ENCODE peak calls at places on chromosome 21, in four cellular contexts. One of them, this sample, is unnamed.

GRCh38 chr21:36452281-36452680 is 27.6 kb downstream of the CLDN14 start:
- ATAC-seq in RWPE2: no peak
- ATAC-seq in upper lobe of left lung: no peak
- ATAC-seq in right cardiac atrium: no peak
- ATAC-seq in this sample: no peak

GRCh38 chr21:33451634-33452071 is 28.1 kb downstream of the TMEM50B start:
- ATAC-seq in RWPE2: peak
- ATAC-seq in upper lobe of left lung: no peak
- ATAC-seq in right cardiac atrium: no peak
- ATAC-seq in this sample: no peak

GRCh38 chr21:45845063-45845789 is 136.3 kb upstream of the COL6A1 start:
- ATAC-seq in RWPE2: no peak
- ATAC-seq in upper lobe of left lung: no peak
- ATAC-seq in right cardiac atrium: no peak
- ATAC-seq in this sample: no peak

GRCh38 chr21:26833460-26833939 is 11.7 kb downstream of the ADAMTS1 start:
- ATAC-seq in RWPE2: no peak
- ATAC-seq in upper lobe of left lung: peak
- ATAC-seq in right cardiac atrium: peak
- ATAC-seq in this sample: peak

GRCh38 chr21:41379901-41380300 is 18.1 kb downstream of the MX2 start:
- ATAC-seq in RWPE2: no peak
- ATAC-seq in upper lobe of left lung: no peak
- ATAC-seq in right cardiac atrium: no peak
- ATAC-seq in this sample: no peak

GRCh38 chr21:33246506-33246905 is 16.8 kb downstream of the IFNAR2 start:
- ATAC-seq in RWPE2: no peak
- ATAC-seq in upper lobe of left lung: no peak
- ATAC-seq in right cardiac atrium: peak
- ATAC-seq in this sample: no peak

GRCh38 chr21:36891123-36891522 is 75.3 kb downstream of the HLCS start:
- ATAC-seq in RWPE2: no peak
- ATAC-seq in upper lobe of left lung: no peak
- ATAC-seq in right cardiac atrium: no peak
- ATAC-seq in this sample: no peak

GRCh38 chr21:36145259-36145658 is 10.4 kb downstream of the CBR3 start:
- ATAC-seq in RWPE2: no peak
- ATAC-seq in upper lobe of left lung: no peak
- ATAC-seq in right cardiac atrium: no peak
- ATAC-seq in this sample: no peak

GRCh38 chr21:34345892-34346291 is 17.9 kb upstream of the KCNE2 start:
- ATAC-seq in RWPE2: no peak
- ATAC-seq in upper lobe of left lung: no peak
- ATAC-seq in right cardiac atrium: no peak
- ATAC-seq in this sample: peak

GRCh38 chr21:36927718-36928117 is 38.8 kb downstream of the HLCS start:
- ATAC-seq in RWPE2: peak
- ATAC-seq in upper lobe of left lung: peak
- ATAC-seq in right cardiac atrium: peak
- ATAC-seq in this sample: peak

GRCh38 chr21:44282370-44282769 is 3.3 kb upstream of the AIRE start:
- ATAC-seq in RWPE2: no peak
- ATAC-seq in upper lobe of left lung: no peak
- ATAC-seq in right cardiac atrium: no peak
- ATAC-seq in this sample: no peak

GRCh38 chr21:18178509-18178908 is 66.1 kb upstream of the CHODL start:
- ATAC-seq in RWPE2: no peak
- ATAC-seq in upper lobe of left lung: no peak
- ATAC-seq in right cardiac atrium: no peak
- ATAC-seq in this sample: no peak

GRCh38 chr21:46109251-46110221 is 11.6 kb downstream of the COL6A2 start:
- ATAC-seq in RWPE2: no peak
- ATAC-seq in upper lobe of left lung: no peak
- ATAC-seq in right cardiac atrium: peak
- ATAC-seq in this sample: no peak

GRCh38 chr21:43640437-43640836 is 18.9 kb downstream of the HSF2BP start:
- ATAC-seq in RWPE2: no peak
- ATAC-seq in upper lobe of left lung: no peak
- ATAC-seq in right cardiac atrium: no peak
- ATAC-seq in this sample: no peak

This sample was measured in gastroesophageal sphincter.